ENCODE peak calls at places on chromosomes 2 and 18, in four cellular contexts. X, K, A and P are unnamed samples.

GRCh38 chr2:187819624-187820023 is 265.4 kb upstream of the TFPI start:
- DNase-seq in X (no peak), K (no peak), A (no peak), P (no peak)

GRCh38 chr2:85584857-85585780 is 888 bp downstream of the VAMP5 start:
- DNase-seq in X (peak; percentile 72), K (no peak), A (no peak), P (peak; percentile 70)

GRCh38 chr2:128420776-128421175 is 102.1 kb upstream of the HS6ST1 start:
- DNase-seq in X (peak; percentile 46), K (no peak), A (no peak), P (peak; percentile 14)

GRCh38 chr2:186518291-186518690 is 32.2 kb downstream of the ZC3H15 start:
- DNase-seq in X (no peak), K (no peak), A (no peak), P (no peak)

GRCh38 chr2:189512879-189513278 is 67.7 kb downstream of the SLC40A1 start:
- DNase-seq in X (no peak), K (no peak), A (no peak), P (no peak)

GRCh38 chr2:72211359-72211758 is 63.7 kb upstream of the CYP26B1 start:
- DNase-seq in X (no peak), K (no peak), A (no peak), P (no peak)

GRCh38 chr2:43139996-43140621 is 86.3 kb downstream of the ZFP36L2 start:
- DNase-seq in X (no peak), K (no peak), A (peak; percentile 33), P (peak; percentile 43)

GRCh38 chr2:112579280-112579679 is 5.1 kb upstream of the CHCHD5 start:
- DNase-seq in X (no peak), K (no peak), A (no peak), P (no peak)

GRCh38 chr18:44458777-44459176 is 221.9 kb upstream of the SETBP1 start:
- DNase-seq in X (no peak), K (no peak), A (no peak), P (no peak)

GRCh38 chr2:172985139-172985874 is 90.3 kb upstream of the MAP3K20 start:
- DNase-seq in X (peak; percentile 61), K (no peak), A (no peak), P (no peak)

GRCh38 chr18:69838620-69839411 is 108.9 kb downstream of the CD226 start:
- DNase-seq in X (no peak), K (no peak), A (no peak), P (no peak)

GRCh38 chr2:102063948-102064678 is 72.4 kb downstream of the IL1R2 start:
- DNase-seq in X (peak; percentile 86), K (no peak), A (peak; percentile 85), P (peak; percentile 56)

GRCh38 chr2:102065675-102066252 is 74.0 kb downstream of the IL1R2 start:
- DNase-seq in X (no peak), K (no peak), A (no peak), P (no peak)

GRCh38 chr2:102066554-102066953 is 74.8 kb downstream of the IL1R2 start:
- DNase-seq in X (no peak), K (no peak), A (no peak), P (no peak)

GRCh38 chr2:102063360-102063947 is 71.7 kb downstream of the IL1R2 start:
- DNase-seq in X (peak; percentile 54), K (no peak), A (peak; percentile 66), P (peak; percentile 24)

GRCh38 chr2:102064679-102065674 is 73.2 kb downstream of the IL1R2 start:
- DNase-seq in X (no peak), K (no peak), A (no peak), P (no peak)
- TF ChIP-seq POLR2A in X (no peak), K (no peak), A (no peak), P (no peak)

DNA sequence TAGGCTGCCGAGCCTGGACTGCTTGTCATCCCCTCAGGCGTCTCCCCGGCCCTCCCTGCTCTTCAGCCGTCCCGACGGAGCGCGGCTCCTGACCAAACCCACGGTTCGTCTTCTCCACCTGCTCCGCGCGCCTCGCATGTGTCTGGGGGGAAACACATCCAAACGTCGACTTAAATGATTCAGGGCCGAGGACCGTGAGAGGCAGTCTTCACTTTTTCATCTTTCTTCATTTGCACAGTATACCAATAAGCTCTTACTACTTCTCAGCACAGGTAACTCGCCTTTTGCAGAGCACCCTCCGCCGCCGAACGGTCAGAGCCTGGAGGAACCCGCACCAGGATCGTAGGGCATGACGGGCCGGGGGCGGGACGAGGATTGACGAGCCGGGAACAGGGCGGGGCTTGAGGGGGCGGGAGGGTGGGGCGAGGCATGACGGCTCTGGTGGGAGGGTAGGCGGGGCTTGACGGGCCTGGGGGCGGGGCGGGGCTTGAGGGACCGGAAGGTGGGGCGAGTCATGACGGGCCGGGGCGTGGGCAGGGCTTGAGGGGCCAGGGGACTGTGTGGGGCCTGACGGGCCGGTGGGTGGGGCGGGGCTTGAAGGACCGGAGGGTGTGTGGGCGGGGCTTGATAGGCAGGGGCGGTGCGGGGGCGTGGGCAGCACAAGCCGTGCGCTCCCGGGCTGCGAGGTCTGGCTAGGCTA is at the start of gene SEH1L:
- DNase-seq in X (peak; percentile 100), K (peak; percentile 93), A (peak; percentile 98), P (peak; percentile 100)
- TF ChIP-seq POLR2A in X (peak; percentile 56), K (no peak), A (peak; percentile 74), P (peak; percentile 76)

GRCh38 chr2:9398881-9399805 is 24.2 kb downstream of the ITGB1BP1 start:
- DNase-seq in X (no peak), K (no peak), A (peak; percentile 69), P (no peak)
- TF ChIP-seq POLR2A in X (no peak), K (no peak), A (no peak), P (no peak)

GRCh38 chr18:76496200-76496890 is 1.3 kb upstream of the ZNF516 start:
- DNase-seq in X (peak; percentile 64), K (no peak), A (peak; percentile 66), P (peak; percentile 67)
- TF ChIP-seq POLR2A in X (no peak), K (no peak), A (no peak), P (no peak)

GRCh38 chr18:45967007-45967706 is at the start of gene EPG5:
- DNase-seq in X (peak; percentile 99), K (peak; percentile 87), A (peak; percentile 93), P (peak; percentile 98)
- TF ChIP-seq POLR2A in X (peak; percentile 38), K (peak; percentile 66), A (no peak), P (peak; percentile 42)

GRCh38 chr2:206993512-206993911 is 54.2 kb downstream of the CPO start:
- DNase-seq in X (no peak), K (no peak), A (no peak), P (no peak)
- TF ChIP-seq POLR2A in X (no peak), K (no peak), A (no peak), P (no peak)

GRCh38 chr2:60556441-60556997 is 3.1 kb upstream of the BCL11A start:
- DNase-seq in X (peak; percentile 34), K (no peak), A (no peak), P (peak; percentile 58)

GRCh38 chr2:60555066-60555793 is 1.8 kb upstream of the BCL11A start:
- DNase-seq in X (peak; percentile 86), K (peak; percentile 39), A (no peak), P (peak; percentile 79)

GRCh38 chr2:60558536-60558935 is 5.1 kb upstream of the BCL11A start:
- DNase-seq in X (no peak), K (no peak), A (no peak), P (no peak)

GRCh38 chr2:60555794-60556161 is 2.3 kb upstream of the BCL11A start:
- DNase-seq in X (no peak), K (no peak), A (no peak), P (no peak)

DNA sequence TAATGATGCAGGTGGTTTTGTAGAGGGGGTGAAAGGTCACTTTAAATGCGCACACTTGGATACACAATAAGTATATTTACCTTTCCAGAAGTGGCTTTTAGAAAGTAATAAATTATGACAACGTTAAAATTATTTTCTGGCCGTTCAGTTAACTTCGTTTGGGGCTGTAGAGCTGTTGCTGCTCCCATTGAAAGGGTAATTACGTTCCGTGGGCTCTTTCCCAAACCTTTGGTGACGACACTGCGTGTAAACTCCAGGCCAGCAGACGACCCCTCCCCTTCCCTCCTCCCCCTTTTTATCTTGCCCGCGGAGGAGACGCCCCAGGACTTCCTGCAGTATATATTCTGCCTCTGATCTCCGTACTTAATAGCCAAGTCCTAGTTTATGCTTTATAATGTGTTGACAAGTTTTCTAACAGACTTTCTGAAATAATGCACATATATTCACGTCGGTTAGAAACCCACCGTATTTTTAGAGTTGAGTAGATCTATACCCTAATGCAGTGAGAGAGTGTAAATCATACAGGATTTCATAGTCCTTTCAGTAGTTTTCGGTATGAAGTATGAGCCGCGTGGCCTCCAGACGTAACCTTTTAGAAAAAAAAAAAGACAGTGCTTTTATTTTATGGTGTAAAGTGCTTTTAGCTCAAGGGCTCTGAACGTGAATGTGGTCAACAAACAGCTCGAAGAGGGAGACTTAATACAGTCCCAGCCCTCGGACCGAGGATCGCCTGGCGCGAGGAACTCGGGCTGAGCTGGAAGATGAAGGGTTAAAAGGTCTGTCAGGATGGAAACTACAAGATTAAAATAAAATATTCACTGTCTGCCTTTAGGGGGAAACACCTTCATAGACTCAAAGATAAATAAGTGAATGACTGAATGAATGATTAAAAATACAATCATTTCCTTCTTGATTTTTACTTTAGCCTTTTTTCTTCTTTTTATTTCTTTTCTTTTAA is 3.8 kb upstream of the BCL11A start:
- DNase-seq in X (no peak), K (no peak), A (no peak), P (peak; percentile 55)
- TF ChIP-seq POLR2A in X (no peak), K (no peak), A (no peak), P (no peak)

DNA sequence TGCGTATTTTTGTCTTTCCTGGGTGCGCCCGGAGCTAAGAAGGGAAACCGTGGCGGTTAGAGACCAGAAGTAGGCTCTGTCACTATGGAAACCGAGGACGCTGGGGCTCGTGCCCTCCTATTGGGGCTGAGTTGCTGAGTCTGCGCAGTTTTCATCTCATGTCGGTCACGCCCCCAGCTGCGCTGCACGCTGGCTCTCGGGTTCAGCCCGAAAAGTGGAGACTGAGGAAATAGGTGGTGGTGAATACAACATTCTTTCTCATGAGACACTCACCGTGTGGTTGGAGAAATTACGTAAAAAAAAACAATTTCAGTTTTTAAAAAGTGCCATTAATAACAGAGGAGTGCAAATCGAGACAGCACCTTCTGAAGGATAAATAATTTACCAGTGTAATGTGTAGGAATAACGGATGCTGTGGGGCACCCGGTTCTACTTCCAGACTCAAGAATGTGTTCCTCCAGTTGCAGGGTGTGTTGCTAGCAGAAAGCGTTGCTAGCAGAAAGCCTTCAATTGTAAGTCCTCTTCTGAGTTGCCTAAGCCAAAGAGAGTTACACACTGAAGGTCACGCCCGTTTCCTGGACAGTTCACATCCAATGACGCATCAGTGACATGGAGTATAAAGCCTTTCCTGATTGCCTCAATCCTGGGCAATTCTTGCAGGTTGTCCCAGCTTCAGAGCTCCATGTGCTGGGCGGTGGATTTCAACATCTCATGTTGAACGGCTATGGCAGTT is 20.4 kb upstream of the CXXC1 start:
- DNase-seq in X (peak; percentile 94), K (peak; percentile 70), A (peak; percentile 83), P (peak; percentile 97)
- TF ChIP-seq POLR2A in X (no peak), K (no peak), A (no peak), P (no peak)

DNA sequence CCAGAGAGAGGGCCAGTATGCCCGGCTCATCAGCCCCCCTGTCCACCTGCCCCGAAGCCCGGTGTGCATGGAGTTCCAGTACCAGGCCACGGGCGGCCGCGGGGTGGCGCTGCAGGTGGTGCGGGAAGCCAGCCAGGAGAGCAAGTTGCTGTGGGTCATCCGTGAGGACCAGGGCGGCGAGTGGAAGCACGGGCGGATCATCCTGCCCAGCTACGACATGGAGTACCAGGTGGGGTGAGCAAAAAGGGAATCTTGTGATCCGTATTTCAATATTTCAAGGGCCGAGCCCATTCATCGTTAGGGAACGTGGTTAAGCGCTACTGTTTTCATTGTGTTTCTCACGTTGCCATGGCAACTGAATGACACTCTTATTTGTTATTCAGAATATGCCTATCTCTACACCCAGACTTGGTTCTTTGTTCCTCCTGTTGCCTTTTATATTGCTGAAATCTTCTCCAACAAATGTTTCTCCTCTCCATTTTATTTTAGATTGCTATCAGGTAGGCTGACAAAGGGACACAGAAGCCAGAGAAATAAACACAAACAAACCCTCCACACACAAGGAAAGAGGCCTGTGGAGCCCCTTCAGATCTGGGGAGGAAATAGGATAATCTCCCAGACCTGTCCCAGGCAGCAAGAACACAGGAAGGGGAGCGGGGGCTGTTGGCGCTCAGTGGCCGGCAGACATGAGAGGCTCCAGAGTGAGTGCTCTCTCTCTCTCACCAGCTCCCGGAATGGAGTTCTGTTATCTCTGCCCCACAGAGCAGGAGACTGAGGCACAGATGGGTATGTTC is 81.6 kb downstream of the NRP2 start:
- DNase-seq in X (peak; percentile 64), K (no peak), A (peak; percentile 45), P (peak; percentile 80)
- TF ChIP-seq POLR2A in X (no peak), K (no peak), A (no peak), P (no peak)